ENCODE peak calls at places on chromosomes 13 and 19, in ten cellular contexts. B is ELR; U is KG1; S is effector CD4-positive, alpha-beta T cell; E is H54; H is LoVo; O is T-helper 17 cell; I is HEK293T; F is CD4-positive, alpha-beta T cell; T is M059J. Y is an unnamed sample.

GRCh38 chr13:73273737-73274136 is 214.9 kb downstream of the KLF5 start:
- DNase-seq in E (peak; percentile 12), O (no peak), U (no peak), I (no peak), H (no peak), F (no peak), B (peak; percentile 77), T (peak; percentile 74), S (no peak), Y (no peak)

GRCh38 chr19:46551175-46551574 is 50.0 kb upstream of the CALM3 start:
- DNase-seq in U (no peak), S (no peak), I (no peak), E (no peak), O (no peak), F (no peak), B (no peak), T (no peak), H (no peak), Y (no peak)

GRCh38 chr19:57249329-57249728 is 8.9 kb downstream of the ZNF805 start:
- DNase-seq in F (no peak), B (peak; percentile 44), U (no peak), S (no peak), O (no peak), H (no peak), T (no peak), E (no peak), I (no peak), Y (no peak)

GRCh38 chr13:43573361-43573740 is 213.4 kb downstream of the ENOX1 start:
- DNase-seq in B (peak; percentile 27), I (no peak), O (no peak), T (peak; percentile 52), F (no peak), S (no peak), U (no peak), H (no peak), E (no peak), Y (peak; percentile 18)

GRCh38 chr19:45495178-45495577 is 1.7 kb downstream of the RTN2 start:
- DNase-seq in T (no peak), I (no peak), U (no peak), H (no peak), F (no peak), B (no peak), E (no peak), O (no peak), S (no peak), Y (no peak)

GRCh38 chr19:16445238-16446107 is 26.3 kb downstream of the EPS15L1 start:
- DNase-seq in S (no peak), O (no peak), H (no peak), B (peak; percentile 91), I (no peak), T (peak; percentile 83), F (no peak), E (peak; percentile 50), U (peak; percentile 16), Y (peak; percentile 18)

GRCh38 chr19:58401825-58402433 is 6.5 kb downstream of the RNF225 start:
- DNase-seq in I (no peak), H (no peak), F (no peak), O (no peak), U (no peak), T (no peak), B (no peak), S (no peak), E (no peak), Y (no peak)

GRCh38 chr19:7904074-7905020 is 670 bp downstream of the MAP2K7 start:
- DNase-seq in T (no peak), B (peak; percentile 49), I (no peak), E (no peak), U (no peak), O (peak; percentile 70), H (peak; percentile 55), S (peak; percentile 70), F (no peak), Y (peak; percentile 29)

GRCh38 chr13:52809310-52809769 is 39.1 kb downstream of the PCDH8 start:
- DNase-seq in I (peak; percentile 86), U (peak; percentile 55), S (no peak), E (peak; percentile 55), O (no peak), H (peak; percentile 84), F (no peak), T (peak; percentile 80), B (peak; percentile 83), Y (peak; percentile 92)

GRCh38 chr13:59424661-59425060 is 739.1 kb downstream of the DIAPH3 start:
- DNase-seq in F (no peak), B (peak; percentile 28), O (no peak), I (no peak), H (no peak), S (no peak), T (peak; percentile 44), U (no peak), E (no peak), Y (no peak)

GRCh38 chr19:31676271-31677004 is 327.2 kb upstream of the TSHZ3 start:
- DNase-seq in T (peak; percentile 9), U (no peak), B (no peak), I (no peak), E (no peak), F (no peak), S (no peak), O (no peak), H (no peak), Y (no peak)

GRCh38 chr19:53537126-53537522 is 821 bp upstream of the ZNF331 start:
- DNase-seq in S (no peak), I (no peak), B (no peak), U (no peak), E (no peak), H (no peak), O (no peak), T (no peak), F (no peak), Y (no peak)

GRCh38 chr19:5913739-5914357 is at the start of gene CAPS:
- DNase-seq in H (peak; percentile 30), B (peak; percentile 32), U (no peak), O (no peak), E (peak; percentile 97), S (no peak), F (no peak), I (no peak), T (peak; percentile 93), Y (peak; percentile 79)

GRCh38 chr19:49926520-49926919 is 2.5 kb upstream of the ATF5 start:
- DNase-seq in T (no peak), U (no peak), E (no peak), O (no peak), I (no peak), H (no peak), B (no peak), F (no peak), S (no peak), Y (no peak)

GRCh38 chr19:7199613-7200533 is 94.3 kb downstream of the INSR start:
- DNase-seq in I (no peak), E (peak; percentile 55), B (peak; percentile 20), S (no peak), T (no peak), H (peak; percentile 85), O (no peak), F (no peak), U (no peak), Y (peak; percentile 51)

GRCh38 chr13:57123660-57124059 is 17.1 kb upstream of the PRR20A start:
- DNase-seq in T (no peak), E (no peak), B (no peak), F (no peak), S (no peak), H (no peak), I (no peak), U (no peak), O (no peak), Y (peak; percentile 55)

Y was measured in MCF 10A.